ENCODE peak calls at places on chromosome 19, in five cellular contexts. S is posterior vena cava; K is stimulated activated CD4-positive, alpha-beta T cell treated with anti-CD3 and anti-CD28 coated beads, Interleukin-4, amount 100 ng/mL, for 4 hours; M is A549; H is posterior cingulate gyrus. W is an unnamed sample.

GRCh38 chr19:41530184-41530534 is 45.8 kb upstream of the CEACAM21 start:
- DNase-seq in S (no peak), K (no peak), M (no peak), H (no peak), W (no peak)

GRCh38 chr19:6744381-6745288 is 5.2 kb downstream of the TRIP10 start:
- DNase-seq in S (peak), K (no peak), M (peak), H (peak), W (no peak)

GRCh38 chr19:13092608-13093260 is 9.9 kb downstream of the LYL1 start:
- DNase-seq in S (no peak), K (no peak), M (no peak), H (no peak), W (no peak)

GRCh38 chr19:29516821-29517395 is 8.9 kb upstream of the VSTM2B start:
- DNase-seq in S (peak), K (no peak), M (no peak), H (no peak), W (no peak)

GRCh38 chr19:48194041-48194871 is 23.8 kb downstream of the ZSWIM9 start:
- DNase-seq in S (no peak), K (no peak), M (no peak), H (no peak), W (no peak)

GRCh38 chr19:21587117-21587461 is 81.7 kb downstream of the ZNF429 start:
- DNase-seq in S (no peak), K (no peak), M (no peak), H (no peak), W (no peak)

GRCh38 chr19:46159418-46159817 is 11.4 kb downstream of the IGFL2 start:
- DNase-seq in S (no peak), K (no peak), M (no peak), H (no peak), W (no peak)

GRCh38 chr19:39811064-39811463 is 22.9 kb downstream of the DYRK1B start:
- DNase-seq in S (no peak), K (no peak), M (no peak), H (no peak), W (no peak)

GRCh38 chr19:50328257-50329145 is 676 bp downstream of the KCNC3 start:
- DNase-seq in S (peak), K (no peak), M (peak), H (no peak), W (no peak)

GRCh38 chr19:17340302-17340870 is 3.0 kb downstream of the GTPBP3 start:
- DNase-seq in S (no peak), K (no peak), M (peak), H (no peak), W (no peak)

GRCh38 chr19:46951236-46951986 is 68.2 kb upstream of the NPAS1 start:
- DNase-seq in S (no peak), K (no peak), M (peak), H (peak), W (no peak)

GRCh38 chr19:17686027-17686511 is 2.1 kb downstream of the UNC13A start:
- DNase-seq in S (no peak), K (no peak), M (peak), H (no peak), W (no peak)

GRCh38 chr19:45670670-45671453 is 2.8 kb downstream of the GIPR start:
- DNase-seq in S (peak), K (peak), M (peak), H (peak), W (no peak)

GRCh38 chr19:47315125-47315821 is 5.6 kb downstream of the C5AR1 start:
- DNase-seq in S (peak), K (peak), M (peak), H (no peak), W (peak)

GRCh38 chr19:33427801-33428626 is 54.5 kb downstream of the CEBPG start:
- DNase-seq in S (peak), K (no peak), M (no peak), H (no peak), W (no peak)

GRCh38 chr19:39009001-39009400 is 23.3 kb downstream of the FBXO27 start:
- DNase-seq in S (no peak), K (no peak), M (no peak), H (no peak), W (no peak)

GRCh38 chr19:13633109-13633508 is 126.8 kb upstream of the CACNA1A start:
- DNase-seq in S (no peak), K (no peak), M (no peak), H (no peak), W (no peak)

GRCh38 chr19:33551676-33552075 is 30.1 kb upstream of the PEPD start:
- DNase-seq in S (peak), K (no peak), M (no peak), H (no peak), W (no peak)

GRCh38 chr19:15443838-15444237 is 5.9 kb downstream of the WIZ start:
- DNase-seq in S (no peak), K (no peak), M (no peak), H (no peak), W (no peak)

GRCh38 chr19:2529473-2529918 is 53.6 kb downstream of the GADD45B start:
- DNase-seq in S (peak), K (no peak), M (peak), H (no peak), W (no peak)

GRCh38 chr19:50957587-50957986 is 4.7 kb upstream of the KLK5 start:
- DNase-seq in S (no peak), K (no peak), M (no peak), H (no peak), W (no peak)

GRCh38 chr19:5877869-5878268 is 7.5 kb upstream of the FUT5 start:
- DNase-seq in S (no peak), K (no peak), M (no peak), H (no peak), W (no peak)

GRCh38 chr19:45630463-45630862 is 8.7 kb downstream of the EML2 start:
- DNase-seq in S (no peak), K (no peak), M (peak), H (no peak), W (no peak)

GRCh38 chr19:38634757-38635482 is 12.5 kb upstream of the ACTN4 start:
- DNase-seq in S (peak), K (peak), M (peak), H (peak), W (peak)

GRCh38 chr19:728011-728410 is 19.3 kb downstream of the PALM start:
- DNase-seq in S (peak), K (no peak), M (no peak), H (no peak), W (no peak)

GRCh38 chr19:58055483-58055874 is 3.6 kb upstream of the ZNF135 start:
- DNase-seq in S (no peak), K (no peak), M (no peak), H (no peak), W (no peak)

W was measured in AML-193.